ENCODE peak calls at places on chromosomes 16 and 17, in seven cellular contexts. Y is ascending aorta; F is sigmoid colon; T is vagina; Z is AG10803; L is CD4-positive, alpha-beta T cell; I is activated B cell treated with CpG ODN at 0.5 μM for 24 hours. N is an unnamed sample.

GRCh38 chr16:610513-611381 is 20.0 kb upstream of the WFIKKN1 start:
- DNase-seq in Y (no peak), F (peak), T (no peak), Z (no peak), L (peak), I (no peak), N (no peak)

GRCh38 chr16:72371307-72372081 is 199.5 kb upstream of the PMFBP1 start:
- DNase-seq in Y (no peak), F (no peak), T (no peak), Z (peak), L (no peak), I (no peak), N (no peak)

GRCh38 chr17:1905190-1905919 is 75.5 kb downstream of the RPA1 start:
- DNase-seq in Y (no peak), F (no peak), T (no peak), Z (no peak), L (no peak), I (no peak), N (no peak)

GRCh38 chr17:40086150-40087044 is 14.0 kb downstream of the NR1D1 start:
- DNase-seq in Y (no peak), F (no peak), T (no peak), Z (no peak), L (peak), I (peak), N (no peak)

GRCh38 chr17:64420143-64420670 is 28.7 kb upstream of the MILR1 start:
- DNase-seq in Y (no peak), F (no peak), T (no peak), Z (peak), L (peak), I (no peak), N (no peak)

GRCh38 chr17:79412110-79412509 is 198.7 kb downstream of the RBFOX3 start:
- DNase-seq in Y (no peak), F (no peak), T (no peak), Z (no peak), L (no peak), I (no peak), N (no peak)

GRCh38 chr16:82082097-82082496 is 47.0 kb downstream of the HSD17B2 start:
- DNase-seq in Y (no peak), F (no peak), T (no peak), Z (no peak), L (no peak), I (no peak), N (no peak)

GRCh38 chr16:49980166-49980565 is 44.9 kb upstream of the CNEP1R1 start:
- DNase-seq in Y (no peak), F (no peak), T (no peak), Z (peak), L (no peak), I (no peak), N (no peak)

GRCh38 chr17:55344514-55344997 is 77.1 kb downstream of the MMD start:
- DNase-seq in Y (no peak), F (no peak), T (no peak), Z (no peak), L (no peak), I (no peak), N (no peak)

GRCh38 chr16:9330036-9330545 is 238.6 kb downstream of the HAPSTR1 start:
- DNase-seq in Y (no peak), F (no peak), T (no peak), Z (no peak), L (no peak), I (no peak), N (no peak)

GRCh38 chr17:29612404-29613370 is 10.0 kb downstream of the CORO6 start:
- DNase-seq in Y (no peak), F (peak), T (no peak), Z (no peak), L (no peak), I (no peak), N (no peak)

GRCh38 chr17:37465058-37465616 is 24.6 kb upstream of the DUSP14 start:
- DNase-seq in Y (no peak), F (no peak), T (no peak), Z (peak), L (no peak), I (no peak), N (no peak)

GRCh38 chr17:57785032-57785431 is 39.9 kb upstream of the CCDC182 start:
- DNase-seq in Y (no peak), F (peak), T (no peak), Z (no peak), L (no peak), I (no peak), N (no peak)

GRCh38 chr17:50708050-50709000 is 611 bp upstream of the ANKRD40 start:
- DNase-seq in Y (no peak), F (no peak), T (no peak), Z (peak), L (no peak), I (no peak), N (no peak)

GRCh38 chr17:14351493-14351892 is 50.6 kb downstream of the HS3ST3B1 start:
- DNase-seq in Y (no peak), F (no peak), T (no peak), Z (no peak), L (no peak), I (no peak), N (no peak)

GRCh38 chr16:56675685-56676210 is 6.1 kb downstream of the MT1H start:
- DNase-seq in Y (no peak), F (no peak), T (no peak), Z (no peak), L (peak), I (no peak), N (no peak)

GRCh38 chr17:69300222-69300621 is 26.7 kb downstream of the ABCA5 start:
- DNase-seq in Y (no peak), F (no peak), T (no peak), Z (no peak), L (no peak), I (no peak), N (no peak)

GRCh38 chr17:37833237-37833859 is 88.5 kb upstream of the HNF1B start:
- DNase-seq in Y (no peak), F (no peak), T (no peak), Z (no peak), L (no peak), I (no peak), N (no peak)

GRCh38 chr16:53816211-53816610 is 112.3 kb downstream of the FTO start:
- DNase-seq in Y (no peak), F (no peak), T (no peak), Z (peak), L (no peak), I (no peak), N (no peak)

GRCh38 chr17:38428643-38429371 is 543 bp downstream of the ARHGAP23 start:
- DNase-seq in Y (peak), F (peak), T (no peak), Z (peak), L (no peak), I (no peak), N (peak)

GRCh38 chr16:12513057-12513790 is 290.5 kb downstream of the CPPED1 start:
- DNase-seq in Y (no peak), F (no peak), T (no peak), Z (no peak), L (no peak), I (no peak), N (no peak)

GRCh38 chr17:55312852-55313251 is 48.1 kb downstream of the HLF start:
- DNase-seq in Y (no peak), F (no peak), T (no peak), Z (no peak), L (no peak), I (no peak), N (no peak)

GRCh38 chr17:57758654-57759053 is 13.6 kb upstream of the CCDC182 start:
- DNase-seq in Y (no peak), F (no peak), T (no peak), Z (no peak), L (no peak), I (no peak), N (no peak)

GRCh38 chr16:88558457-88559442 is 11.5 kb upstream of the ZC3H18 start:
- DNase-seq in Y (no peak), F (peak), T (no peak), Z (peak), L (no peak), I (no peak), N (no peak)

GRCh38 chr17:76612977-76613851 is 27.6 kb upstream of the ST6GALNAC2 start:
- DNase-seq in Y (peak), F (no peak), T (no peak), Z (no peak), L (no peak), I (no peak), N (no peak)

GRCh38 chr17:46001390-46002310 is 2.6 kb downstream of the STH start:
- DNase-seq in Y (no peak), F (no peak), T (no peak), Z (no peak), L (no peak), I (no peak), N (no peak)

GRCh38 chr16:87982491-87983415 is 31.5 kb downstream of the BANP start:
- DNase-seq in Y (peak), F (peak), T (no peak), Z (no peak), L (no peak), I (no peak), N (no peak)

GRCh38 chr16:86828653-86829052 is 250.3 kb downstream of the FOXL1 start:
- DNase-seq in Y (no peak), F (peak), T (no peak), Z (no peak), L (no peak), I (no peak), N (no peak)

GRCh38 chr17:40832840-40833239 is 10.4 kb upstream of the KRT10 start:
- DNase-seq in Y (no peak), F (no peak), T (no peak), Z (no peak), L (no peak), I (no peak), N (no peak)

GRCh38 chr17:5758651-5759050 is 174.3 kb upstream of the NLRP1 start:
- DNase-seq in Y (peak), F (no peak), T (no peak), Z (peak), L (no peak), I (no peak), N (no peak)

GRCh38 chr16:79294568-79294967 is 306.0 kb downstream of the MAF start:
- DNase-seq in Y (no peak), F (no peak), T (no peak), Z (no peak), L (no peak), I (no peak), N (no peak)

GRCh38 chr16:50841081-50841886 is 99.4 kb downstream of the CYLD start:
- DNase-seq in Y (no peak), F (no peak), T (peak), Z (no peak), L (peak), I (no peak), N (no peak)

GRCh38 chr16:31111881-31112466 is 3.8 kb downstream of the BCKDK start:
- DNase-seq in Y (no peak), F (no peak), T (no peak), Z (no peak), L (no peak), I (no peak), N (no peak)

DNA sequence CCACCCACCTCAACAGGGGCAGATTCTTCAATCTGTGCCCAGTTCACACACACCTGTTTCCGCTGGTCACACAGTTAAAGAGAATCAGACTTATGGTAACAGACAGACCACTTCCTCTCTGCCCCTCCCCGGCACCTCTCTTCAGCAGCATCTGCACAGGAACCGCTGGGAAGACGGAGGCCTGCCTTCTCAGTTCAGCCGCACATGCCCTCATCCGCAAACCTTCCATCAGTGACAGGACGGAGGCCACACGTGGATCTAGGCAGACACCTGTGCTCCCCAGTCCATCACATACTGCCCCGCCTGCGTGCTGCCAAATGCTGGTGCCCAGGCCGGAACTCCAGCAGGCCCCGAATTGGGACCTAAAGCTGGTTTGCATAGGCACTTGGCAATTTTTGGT is 10.3 kb downstream of the PHB1 start:
- DNase-seq in Y (no peak), F (peak), T (no peak), Z (no peak), L (no peak), I (no peak), N (no peak)
- TF ChIP-seq CTCF in Y (no peak), F (no peak), T (no peak), Z (no peak), L (no peak), I (no peak), N (no peak)

GRCh38 chr17:44759096-44759915 is 518 bp downstream of the ADAM11 start:
- DNase-seq in Y (no peak), F (no peak), T (no peak), Z (no peak), L (no peak), I (no peak), N (no peak)
- TF ChIP-seq CTCF in Y (no peak), F (no peak), T (no peak), Z (no peak), L (no peak), I (no peak), N (no peak)

DNA sequence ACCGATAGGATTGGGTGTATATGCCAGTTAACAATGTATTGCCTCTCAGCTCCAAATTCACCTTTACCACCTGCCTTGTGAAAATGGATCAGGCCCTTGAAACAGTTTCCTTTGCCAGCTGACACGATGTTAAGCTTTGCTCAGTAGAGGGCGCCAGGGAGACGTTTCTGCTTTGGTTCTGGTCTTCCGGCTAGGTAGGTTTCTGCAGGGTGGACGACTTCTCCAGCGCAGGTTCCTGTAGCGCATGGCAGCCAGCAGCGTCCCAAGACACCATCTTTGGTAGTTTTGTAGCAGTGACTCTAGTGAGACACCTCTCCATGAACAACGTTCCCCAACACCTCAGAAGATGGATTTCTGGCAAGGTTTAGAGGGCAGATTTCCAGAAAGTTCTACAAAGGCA is 24.0 kb downstream of the SYCE1L start:
- DNase-seq in Y (no peak), F (no peak), T (no peak), Z (no peak), L (no peak), I (no peak), N (no peak)
- TF ChIP-seq CTCF in Y (no peak), F (no peak), T (no peak), Z (peak), L (no peak), I (no peak), N (no peak)

GRCh38 chr17:19677736-19678379 is 29.3 kb downstream of the ALDH3A2 start:
- DNase-seq in Y (no peak), F (no peak), T (no peak), Z (no peak), L (no peak), I (no peak), N (no peak)

GRCh38 chr17:19676901-19677300 is 28.4 kb downstream of the ALDH3A2 start:
- DNase-seq in Y (no peak), F (no peak), T (no peak), Z (no peak), L (no peak), I (no peak), N (no peak)

GRCh38 chr17:19670906-19671305 is 22.4 kb downstream of the ALDH3A2 start:
- DNase-seq in Y (no peak), F (no peak), T (no peak), Z (no peak), L (no peak), I (no peak), N (no peak)

GRCh38 chr17:19671433-19671832 is 22.9 kb downstream of the ALDH3A2 start:
- DNase-seq in Y (no peak), F (no peak), T (no peak), Z (peak), L (no peak), I (no peak), N (no peak)

GRCh38 chr17:19672009-19672837 is 23.7 kb downstream of the ALDH3A2 start:
- DNase-seq in Y (peak), F (no peak), T (no peak), Z (peak), L (no peak), I (no peak), N (no peak)
- TF ChIP-seq CTCF in Y (no peak), F (no peak), T (no peak), Z (peak), L (no peak), I (no peak), N (no peak)

DNA sequence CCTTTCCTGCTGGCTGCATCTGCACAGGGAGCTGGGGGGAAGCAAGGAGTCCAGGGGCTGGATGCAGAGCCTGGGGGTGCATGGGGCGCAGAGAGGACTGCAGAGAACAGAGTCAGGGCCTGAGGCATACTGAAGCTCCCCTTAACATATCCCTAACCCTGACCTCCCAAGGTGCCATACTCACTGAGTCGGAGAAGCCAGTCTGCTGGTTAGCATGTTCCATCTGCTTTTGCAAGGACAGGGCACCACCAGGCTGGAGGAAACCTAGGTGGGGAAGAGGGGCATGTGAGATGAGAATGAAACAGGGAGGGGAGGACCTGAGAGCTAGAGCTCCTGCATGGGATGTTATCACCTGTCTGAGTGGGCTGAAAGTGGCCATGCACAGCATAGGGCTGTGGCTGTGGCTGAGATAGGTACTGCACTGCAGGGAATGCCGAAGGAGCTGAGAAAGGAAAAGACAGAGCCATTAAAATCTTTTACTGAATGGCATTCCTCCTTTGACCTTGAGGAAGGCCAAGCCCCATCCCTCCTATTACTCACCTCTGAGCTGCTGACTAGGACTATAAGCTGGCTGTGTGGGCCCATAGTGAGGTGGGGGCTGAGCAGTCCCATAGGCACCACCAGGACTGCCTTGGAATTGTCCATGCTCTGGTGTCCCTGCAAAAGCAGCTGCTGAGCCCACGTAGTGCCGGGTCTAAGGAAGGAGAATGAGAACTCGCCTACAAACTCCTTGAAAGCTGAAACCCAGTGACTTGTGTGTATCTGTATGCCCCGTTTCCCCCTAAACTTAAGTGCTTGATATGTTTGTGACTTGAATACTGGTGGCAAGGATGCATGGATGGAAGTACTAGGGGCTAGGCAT is 1.9 kb downstream of the GPS2 start:
- DNase-seq in Y (no peak), F (no peak), T (no peak), Z (no peak), L (no peak), I (no peak), N (no peak)
- TF ChIP-seq CTCF in Y (peak), F (no peak), T (no peak), Z (no peak), L (no peak), I (no peak), N (no peak)

GRCh38 chr16:47470211-47470610 is 9.1 kb downstream of the PHKB start:
- DNase-seq in Y (no peak), F (no peak), T (no peak), Z (no peak), L (no peak), I (no peak), N (no peak)
- TF ChIP-seq CTCF in Y (no peak), F (no peak), T (no peak), Z (no peak), L (no peak), I (no peak), N (no peak)

GRCh38 chr16:2512920-2513404 is 790 bp upstream of the ATP6V0C start:
- DNase-seq in Y (no peak), F (peak), T (no peak), Z (no peak), L (no peak), I (no peak), N (no peak)
- TF ChIP-seq CTCF in Y (no peak), F (no peak), T (no peak), Z (no peak), L (no peak), I (no peak), N (no peak)